ENCODE peak calls at places on chromosomes 4 and X, in five cellular contexts. G, K, L, S and Q are unnamed samples. For H3K9me3, the result is how much of the 10 kb centered on the place peaks cover.

GRCh38 chr4:41692717-41693345 is 55.7 kb downstream of the PHOX2B start:
- DNase-seq in S (peak), K (peak), L (peak), G (no peak), Q (peak)

GRCh38 chrX:109347618-109348017 is 134.3 kb downstream of the GUCY2F start:
- DNase-seq in S (no peak), G (no peak), K (no peak), L (no peak), Q (no peak)

GRCh38 chr4:150358691-150359090 is 223.3 kb upstream of the MAB21L2 start:
- DNase-seq in K (peak), G (no peak), L (no peak), S (no peak), Q (no peak)

GRCh38 chrX:48459483-48459882 is 10.6 kb downstream of the SLC38A5 start:
- DNase-seq in S (no peak), G (no peak), K (no peak), L (no peak), Q (no peak)

GRCh38 chr4:99027304-99027703 is 31.8 kb downstream of the METAP1 start:
- DNase-seq in L (no peak), K (no peak), G (no peak), S (no peak), Q (no peak)

GRCh38 chr4:62449538-62449937 is 1249.4 kb downstream of the ADGRL3 start:
- DNase-seq in L (no peak), K (no peak), G (no peak), S (no peak), Q (no peak)

GRCh38 chrX:40403757-40404156 is 177.0 kb upstream of the ATP6AP2 start:
- DNase-seq in S (no peak), K (no peak), L (no peak), G (no peak), Q (no peak)

GRCh38 chr4:54581807-54582206 is 76.0 kb upstream of the KIT start:
- DNase-seq in S (no peak), L (no peak), G (no peak), K (no peak), Q (no peak)

GRCh38 chr4:8402181-8402597 is 38.3 kb downstream of the ACOX3 start:
- DNase-seq in K (no peak), L (peak), S (no peak), G (no peak), Q (no peak)

GRCh38 chrX:21946925-21947641 is 6.6 kb downstream of the SMS start:
- DNase-seq in K (no peak), L (no peak), G (no peak), S (no peak), Q (no peak)

GRCh38 chr4:54427826-54428225 is 198.7 kb downstream of the PDGFRA start:
- DNase-seq in L (no peak), S (no peak), K (no peak), G (no peak), Q (no peak)

GRCh38 chr4:153684182-153685073 is at the start of gene TLR2:
- DNase-seq in L (peak), K (peak), G (peak), S (peak), Q (peak)

GRCh38 chr4:36039031-36039430 is 205.3 kb downstream of the ARAP2 start:
- DNase-seq in K (no peak), G (no peak), L (no peak), S (no peak), Q (no peak)
- H3K27ac ChIP-seq in K (no peak), G (no peak), L (no peak), S (no peak), Q (no peak)

GRCh38 chr4:33911951-33912350 is 2332.4 kb downstream of the ARAP2 start:
- DNase-seq in S (no peak), K (no peak), L (no peak), G (no peak), Q (no peak)

GRCh38 chr4:33914386-33914785 is 2329.9 kb downstream of the ARAP2 start:
- DNase-seq in G (no peak), S (no peak), L (no peak), K (no peak), Q (no peak)
- H3K9me3 ChIP-seq in G (under half), S (under half), L (under half), K (under half), Q (under half)

DNA sequence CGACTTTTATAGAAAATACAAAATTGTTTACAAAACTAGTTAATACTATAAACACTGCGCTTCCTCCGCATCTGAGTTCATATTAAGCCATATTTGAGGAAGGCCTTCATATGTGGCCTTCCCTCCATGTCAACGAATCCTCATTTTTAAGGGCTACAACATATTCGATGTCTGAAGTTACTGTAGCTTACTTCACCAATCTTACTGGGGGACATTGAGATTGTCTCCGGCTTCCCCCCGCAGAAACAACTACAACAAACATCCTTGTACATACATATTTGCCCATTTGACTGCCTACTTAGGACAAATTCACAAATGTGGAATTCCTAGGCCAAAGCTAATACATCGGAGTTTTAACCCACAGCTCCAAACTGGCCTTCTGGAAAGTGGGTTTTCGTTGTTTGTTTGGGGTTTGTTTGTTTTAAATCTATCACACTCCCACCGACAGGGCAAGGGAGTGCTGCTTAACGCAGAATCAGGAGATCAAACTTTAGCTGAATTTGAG is 581 bp upstream of the FAM114A1 start:
- DNase-seq in G (no peak), K (no peak), S (no peak), L (no peak), Q (no peak)
- H3K4me3 ChIP-seq in G (peak), K (peak), S (peak), L (peak), Q (peak)

DNA sequence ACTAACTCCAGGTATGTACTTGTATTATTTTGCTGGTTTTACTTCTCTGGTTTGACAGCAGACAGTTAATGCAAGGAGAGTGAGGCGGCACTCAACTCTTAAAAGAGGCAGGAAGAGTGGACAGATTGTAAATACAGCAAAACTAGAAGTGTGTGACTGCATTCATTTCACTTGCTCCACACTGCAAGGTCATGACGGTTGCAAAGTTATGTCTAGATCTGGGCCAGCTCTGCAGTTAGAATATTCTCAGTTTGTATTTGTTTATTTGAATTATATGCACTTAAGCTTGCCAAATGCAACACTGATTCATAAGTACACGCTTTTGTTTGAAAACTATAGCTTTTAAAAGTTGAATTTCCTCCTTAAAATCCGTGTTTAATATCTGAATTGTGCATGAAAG is 148.9 kb downstream of the STIM2 start:
- DNase-seq in K (no peak), S (no peak), G (no peak), L (no peak), Q (no peak)
- H3K27ac ChIP-seq in K (no peak), S (no peak), G (no peak), L (no peak), Q (no peak)

GRCh38 chr4:30605616-30606015 is 114.6 kb upstream of the PCDH7 start:
- DNase-seq in L (no peak), K (no peak), G (no peak), S (no peak), Q (no peak)

GRCh38 chr4:30600246-30600645 is 119.9 kb upstream of the PCDH7 start:
- DNase-seq in S (no peak), L (no peak), G (no peak), K (no peak), Q (no peak)
- H3K9me3 ChIP-seq in S (under half), L (under half), G (under half), K (under half), Q (under half)

DNA sequence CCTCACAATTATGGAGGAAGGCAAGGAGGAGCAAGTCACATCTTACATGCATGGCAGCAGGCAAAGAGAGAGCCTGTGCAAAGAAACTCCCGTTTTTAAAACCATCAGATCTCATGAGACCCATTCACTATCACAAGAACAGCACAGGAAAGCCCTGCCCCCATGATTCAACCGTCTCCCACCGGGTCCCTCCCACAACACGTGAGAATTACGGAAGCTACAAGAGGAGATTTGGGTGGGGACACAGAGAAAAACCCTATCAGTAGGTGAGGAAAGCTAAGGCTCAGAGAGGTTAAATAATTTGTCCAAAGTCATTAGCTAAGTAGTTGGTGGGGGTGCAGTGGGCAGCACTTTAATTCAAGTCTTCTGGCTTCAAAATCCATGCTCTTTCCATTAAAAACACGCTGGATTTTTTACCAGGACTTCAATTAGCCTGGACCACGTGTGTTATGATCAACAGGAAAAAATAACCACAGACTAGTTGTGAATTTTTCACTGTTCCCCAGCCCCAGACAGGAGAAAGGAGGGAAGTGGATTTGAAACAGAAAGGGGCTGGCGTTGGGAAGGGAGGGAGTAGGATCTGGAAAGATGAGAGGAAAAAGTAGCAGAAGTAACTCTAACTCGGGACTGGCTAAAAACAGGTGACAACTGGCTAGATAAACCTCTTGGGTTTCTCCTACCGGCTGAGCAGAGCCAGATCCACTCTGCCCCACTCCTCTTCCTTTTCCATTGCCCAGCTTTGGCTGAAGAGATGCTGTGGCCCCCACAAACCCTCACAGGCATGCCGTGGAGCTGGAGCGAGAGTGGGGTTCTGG is 986 bp downstream of the MTMR8 start:
- DNase-seq in S (no peak), L (no peak), G (no peak), K (peak), Q (no peak)
- H3K4me3 ChIP-seq in S (peak), L (peak), G (peak), K (peak), Q (peak)

DNA sequence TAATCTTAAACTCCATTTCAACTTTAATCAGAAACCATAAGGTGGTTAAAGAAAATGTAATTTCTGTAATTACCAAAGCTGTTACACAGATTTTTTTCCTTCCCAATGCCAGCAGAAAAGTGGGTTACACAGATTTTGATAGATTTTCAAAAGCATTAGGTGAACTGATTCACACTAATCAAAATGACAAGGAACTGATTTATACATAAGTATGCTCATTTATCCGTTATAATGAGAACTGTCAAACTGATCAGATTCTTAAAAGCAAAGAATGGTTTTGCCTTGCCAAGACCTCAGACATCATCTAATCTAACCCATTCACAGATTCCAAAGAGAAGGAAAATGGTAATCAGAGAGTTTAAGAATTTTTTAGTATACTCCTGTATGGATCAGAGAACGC is 5.2 kb downstream of the UGDH start:
- DNase-seq in S (no peak), K (no peak), L (no peak), G (no peak), Q (no peak)
- H3K27ac ChIP-seq in S (no peak), K (peak), L (no peak), G (no peak), Q (no peak)

GRCh38 chr4:30553721-30554120 is 166.4 kb upstream of the PCDH7 start:
- DNase-seq in G (no peak), K (no peak), L (no peak), S (no peak), Q (no peak)
- H3K9me3 ChIP-seq in G (under half), K (under half), L (under half), S (under half), Q (under half)